ENCODE peak calls at places on chromosomes 2 and 18, in six cellular contexts. O is NCI-H2081; W is stimulated activated CD4-positive, alpha-beta T cell treated with anti-CD3 and anti-CD28 coated beads, Interleukin-15, amount 100 ng/mL, for 1 hour; Z is tibial nerve; Y is ELR; R is fibroblast of the aortic adventitia. H is an unnamed sample.

GRCh38 chr2:159960413-159960812 is 102.0 kb downstream of the PLA2R1 start:
- DNase-seq in O (no peak), W (no peak), Z (no peak), Y (peak), R (peak), H (no peak)

GRCh38 chr2:86633094-86633740 is 9.6 kb upstream of the RNF103 start:
- DNase-seq in O (no peak), W (no peak), Z (no peak), Y (no peak), R (no peak), H (no peak)

GRCh38 chr2:10541081-10541480 is 93.0 kb upstream of the ODC1 start:
- DNase-seq in O (no peak), W (no peak), Z (no peak), Y (no peak), R (peak), H (no peak)

GRCh38 chr2:170715062-170715931 is at the start of gene SP5:
- DNase-seq in O (peak), W (no peak), Z (peak), Y (peak), R (peak), H (peak)

GRCh38 chr2:74937221-74937880 is 21.1 kb upstream of the POLE4 start:
- DNase-seq in O (no peak), W (no peak), Z (no peak), Y (no peak), R (no peak), H (no peak)

GRCh38 chr2:241878007-241878970 is 8.8 kb downstream of the RTP5 start:
- DNase-seq in O (peak), W (peak), Z (peak), Y (peak), R (peak), H (peak)

GRCh38 chr2:209426432-209426831 is 2.6 kb downstream of the MAP2 start:
- DNase-seq in O (peak), W (no peak), Z (no peak), Y (no peak), R (peak), H (no peak)

GRCh38 chr18:67600181-67600631 is 83.7 kb upstream of the DSEL start:
- DNase-seq in O (no peak), W (no peak), Z (no peak), Y (peak), R (peak), H (no peak)

GRCh38 chr18:55219823-55220222 is 260.6 kb upstream of the CCDC68 start:
- DNase-seq in O (no peak), W (no peak), Z (no peak), Y (no peak), R (no peak), H (no peak)

GRCh38 chr18:44579028-44579692 is 101.5 kb upstream of the SETBP1 start:
- DNase-seq in O (peak), W (no peak), Z (no peak), Y (peak), R (no peak), H (no peak)

GRCh38 chr2:38406597-38407110 is 29.6 kb upstream of the ATL2 start:
- DNase-seq in O (no peak), W (no peak), Z (peak), Y (no peak), R (peak), H (no peak)

GRCh38 chr2:54523336-54523959 is 67.3 kb downstream of the SPTBN1 start:
- DNase-seq in O (no peak), W (no peak), Z (no peak), Y (peak), R (no peak), H (no peak)

GRCh38 chr2:218021536-218022071 is 18.8 kb upstream of the TNS1 start:
- DNase-seq in O (no peak), W (no peak), Z (no peak), Y (no peak), R (no peak), H (peak)

GRCh38 chr2:107992069-107992468 is 5.7 kb downstream of the SLC5A7 start:
- DNase-seq in O (no peak), W (no peak), Z (no peak), Y (no peak), R (no peak), H (no peak)

GRCh38 chr2:234422895-234423505 is 73.9 kb downstream of the ARL4C start:
- DNase-seq in O (no peak), W (peak), Z (no peak), Y (no peak), R (no peak), H (no peak)

H was measured in tibial artery.